ENCODE peak calls at places on chromosomes 5 and 9, in ten cellular contexts. J, I, V, H, X, P, G, Y, S and Q are unnamed samples.

GRCh38 chr5:159883522-159883950 is 32.7 kb upstream of the ADRA1B start:
- DNase-seq in H (peak), V (no peak), I (no peak), X (no peak), Y (no peak), J (no peak), G (no peak), S (no peak), P (no peak), Q (no peak)

GRCh38 chr9:125904155-125904841 is 157.1 kb downstream of the PBX3 start:
- DNase-seq in P (peak), Y (no peak), I (no peak), G (no peak), S (no peak), X (no peak), H (no peak), J (no peak), V (peak), Q (no peak)

GRCh38 chr9:96186601-96187011 is 115.4 kb downstream of the HSD17B3 start:
- DNase-seq in G (no peak), H (peak), I (no peak), V (no peak), P (no peak), X (peak), J (peak), S (peak), Y (no peak), Q (peak)

GRCh38 chr9:21556581-21557427 is 74.7 kb upstream of the IFNE start:
- DNase-seq in J (no peak), I (no peak), H (no peak), V (no peak), S (no peak), P (no peak), X (no peak), Y (no peak), G (no peak), Q (no peak)

GRCh38 chr5:8905021-8905420 is 640.9 kb downstream of the SEMA5A start:
- DNase-seq in S (no peak), P (no peak), Y (no peak), V (peak), I (no peak), H (peak), J (no peak), X (no peak), G (no peak), Q (no peak)

GRCh38 chr9:84917366-84918063 is 248.0 kb downstream of the NTRK2 start:
- DNase-seq in H (no peak), I (no peak), P (no peak), G (no peak), Y (no peak), J (peak), V (peak), S (no peak), X (no peak), Q (no peak)

GRCh38 chr5:68962632-68963484 is 131.0 kb upstream of the SLC30A5 start:
- DNase-seq in X (peak), P (no peak), J (peak), G (peak), Y (no peak), I (no peak), V (peak), S (peak), H (peak), Q (peak)

GRCh38 chr5:156722358-156722757 is 127.7 kb upstream of the PPP1R2B start:
- DNase-seq in X (no peak), J (no peak), G (no peak), I (no peak), H (no peak), P (no peak), V (no peak), Y (no peak), S (no peak), Q (no peak)

GRCh38 chr5:159780246-159780645 is 136.0 kb upstream of the ADRA1B start:
- DNase-seq in H (no peak), V (no peak), G (no peak), Y (no peak), P (no peak), I (no peak), X (no peak), J (no peak), S (no peak), Q (no peak)

GRCh38 chr9:17230646-17231045 is 95.8 kb downstream of the CNTLN start:
- DNase-seq in G (no peak), Y (no peak), P (no peak), S (no peak), I (no peak), V (no peak), X (no peak), J (no peak), H (no peak), Q (no peak)

GRCh38 chr9:127049044-127049443 is 73.4 kb downstream of the ANGPTL2 start:
- DNase-seq in V (no peak), P (no peak), X (peak), J (no peak), Y (peak), H (peak), G (peak), S (no peak), I (no peak), Q (no peak)

GRCh38 chr5:113199122-113199905 is 222.7 kb downstream of the DCP2 start:
- DNase-seq in H (peak), J (peak), S (no peak), Y (no peak), V (no peak), I (no peak), X (no peak), G (no peak), P (no peak), Q (no peak)

GRCh38 chr5:176639981-176640380 is 7.3 kb upstream of the TSPAN17 start:
- DNase-seq in I (no peak), Y (no peak), J (no peak), V (peak), H (peak), S (peak), X (peak), G (no peak), P (no peak), Q (no peak)

GRCh38 chr9:137387891-137388560 is 34.9 kb downstream of the EXD3 start:
- DNase-seq in H (no peak), X (no peak), J (no peak), P (no peak), Y (no peak), G (no peak), I (no peak), S (no peak), V (no peak), Q (no peak)

GRCh38 chr9:124392254-124392653 is 23.0 kb downstream of the PSMB7 start:
- DNase-seq in P (no peak), I (no peak), J (no peak), Y (no peak), S (no peak), V (no peak), X (no peak), H (no peak), G (no peak), Q (no peak)

GRCh38 chr5:1112596-1113331 is 901 bp upstream of the SLC12A7 start:
- DNase-seq in G (no peak), V (peak), Y (no peak), S (no peak), H (no peak), J (no peak), I (no peak), X (peak), P (no peak), Q (no peak)

GRCh38 chr9:21326526-21327139 is 8.6 kb downstream of the KLHL9 start:
- DNase-seq in X (no peak), H (peak), J (peak), I (no peak), V (peak), G (peak), P (peak), S (no peak), Y (no peak), Q (peak)

GRCh38 chr9:122780026-122780425 is 8.7 kb upstream of the OR5C1 start:
- DNase-seq in X (no peak), I (no peak), S (no peak), V (no peak), H (no peak), J (no peak), P (no peak), Y (no peak), G (no peak), Q (peak)

GRCh38 chr5:74497706-74498105 is 142.8 kb downstream of the ENC1 start:
- DNase-seq in I (no peak), J (no peak), H (no peak), X (no peak), Y (no peak), G (no peak), S (no peak), V (no peak), P (no peak), Q (no peak)

GRCh38 chr9:36976371-36977030 is 57.6 kb downstream of the PAX5 start:
- DNase-seq in J (no peak), X (no peak), I (peak), H (no peak), V (no peak), S (no peak), G (no peak), Y (no peak), P (no peak), Q (no peak)

GRCh38 chr5:132003170-132003744 is 8.2 kb downstream of the ACSL6 start:
- DNase-seq in P (no peak), H (no peak), V (no peak), X (peak), S (peak), I (no peak), J (peak), Y (no peak), G (no peak), Q (peak)

GRCh38 chr9:109520475-109521132 is 22.5 kb upstream of the PTPN3 start:
- DNase-seq in V (peak), Y (peak), J (peak), H (peak), P (peak), S (peak), I (peak), X (peak), G (peak), Q (peak)

GRCh38 chr9:15311607-15312006 is 4.6 kb upstream of the TTC39B start:
- DNase-seq in Y (no peak), J (no peak), H (no peak), X (no peak), P (no peak), V (no peak), I (no peak), S (no peak), G (no peak), Q (no peak)

GRCh38 chr5:57117601-57118000 is 56.3 kb upstream of the GPBP1 start:
- DNase-seq in X (no peak), H (no peak), S (no peak), I (peak), J (no peak), Y (peak), P (peak), V (no peak), G (peak), Q (no peak)

GRCh38 chr9:87708989-87709706 is 16.8 kb upstream of the CTSL start:
- DNase-seq in P (no peak), V (no peak), I (no peak), X (no peak), G (peak), J (no peak), S (no peak), Y (no peak), H (no peak), Q (no peak)

GRCh38 chr9:87181670-87182069 is 234.4 kb upstream of the GAS1 start:
- DNase-seq in J (no peak), I (no peak), P (no peak), H (no peak), V (no peak), Y (no peak), S (no peak), G (no peak), X (no peak), Q (no peak)

GRCh38 chr9:84140535-84141101 is 160.0 kb downstream of the RMI1 start:
- DNase-seq in I (peak), P (no peak), Y (no peak), V (peak), S (no peak), H (no peak), J (peak), G (peak), X (peak), Q (peak)

GRCh38 chr9:88605500-88606172 is 70.7 kb downstream of the NXNL2 start:
- DNase-seq in Y (no peak), G (no peak), X (no peak), P (no peak), V (no peak), I (no peak), S (no peak), J (no peak), H (peak), Q (no peak)

GRCh38 chr9:35695801-35696420 is 6.2 kb upstream of the TPM2 start:
- DNase-seq in I (no peak), P (no peak), V (no peak), J (no peak), X (peak), Y (no peak), G (no peak), S (no peak), H (no peak), Q (no peak)

GRCh38 chr9:3858961-3859360 is 333.2 kb upstream of the RFX3 start:
- DNase-seq in H (no peak), S (no peak), J (no peak), X (no peak), G (no peak), Y (no peak), V (no peak), P (no peak), I (no peak), Q (no peak)

GRCh38 chr9:94031380-94031779 is 52.9 kb upstream of the PTPDC1 start:
- DNase-seq in J (no peak), Y (no peak), V (no peak), G (no peak), S (no peak), X (no peak), I (no peak), P (no peak), H (no peak), Q (no peak)